ENCODE peak calls at places on chromosomes 4 and X, in four cellular contexts. V is A549, J is HepG2, W is GM12878. A is an unnamed sample.

GRCh38 chrX:103629295-103630170 is 758 bp downstream of the TCEAL1 start:
- DNase-seq in V (peak), J (peak), W (no peak), A (peak)

GRCh38 chr4:187789078-187789477 is 206.5 kb upstream of the ZFP42 start:
- DNase-seq in V (no peak), J (no peak), W (no peak), A (no peak)

GRCh38 chr4:2250764-2251072 is 8.8 kb upstream of the HAUS3 start:
- DNase-seq in V (no peak), J (no peak), W (no peak), A (no peak)

GRCh38 chr4:141158219-141158618 is 24.9 kb upstream of the RNF150 start:
- DNase-seq in V (peak), J (peak), W (no peak), A (peak)

GRCh38 chrX:51608766-51609165 is 9.9 kb downstream of the CENPVL3 start:
- DNase-seq in V (no peak), J (no peak), W (no peak), A (no peak)

GRCh38 chrX:9911479-9911878 is 55.7 kb upstream of the CLDN34 start:
- DNase-seq in V (no peak), J (no peak), W (no peak), A (no peak)

GRCh38 chr4:172962564-172963353 is 205.9 kb upstream of the GALNT7 start:
- DNase-seq in V (peak), J (no peak), W (no peak), A (no peak)

GRCh38 chr4:84477738-84478137 is 21.4 kb downstream of the NKX6-1 start:
- DNase-seq in V (no peak), J (no peak), W (no peak), A (no peak)

GRCh38 chr4:8850074-8850829 is 21.4 kb downstream of the HMX1 start:
- DNase-seq in V (no peak), J (no peak), W (no peak), A (no peak)

GRCh38 chrX:43589735-43590515 is 66.2 kb upstream of the MAOA start:
- DNase-seq in V (no peak), J (peak), W (no peak), A (no peak)

GRCh38 chrX:77422886-77423648 is 24.1 kb upstream of the FGF16 start:
- DNase-seq in V (no peak), J (no peak), W (no peak), A (no peak)

GRCh38 chr4:83548151-83548905 is 12.4 kb downstream of the GPAT3 start:
- DNase-seq in V (peak), J (peak), W (peak), A (peak)

GRCh38 chr4:102076622-102077021 is 268.7 kb downstream of the SLC39A8 start:
- DNase-seq in V (no peak), J (no peak), W (no peak), A (no peak)

GRCh38 chr4:186845137-186845842 is 121.6 kb upstream of the FAT1 start:
- DNase-seq in V (no peak), J (peak), W (no peak), A (peak)

GRCh38 chr4:53547983-53548382 is 43.3 kb downstream of the LNX1 start:
- DNase-seq in V (no peak), J (no peak), W (no peak), A (no peak)

GRCh38 chr4:11189756-11190155 is 238.9 kb downstream of the HS3ST1 start:
- DNase-seq in V (no peak), J (no peak), W (no peak), A (no peak)

GRCh38 chr4:22237846-22238513 is 277.9 kb downstream of the ADGRA3 start:
- DNase-seq in V (no peak), J (peak), W (no peak), A (no peak)

GRCh38 chrX:46865281-46865680 is 28.4 kb downstream of the RP2 start:
- DNase-seq in V (peak), J (peak), W (no peak), A (no peak)

GRCh38 chrX:25523574-25523973 is 507.8 kb upstream of the ARX start:
- DNase-seq in V (peak), J (peak), W (no peak), A (peak)

GRCh38 chr4:71691416-71692073 is 92.3 kb downstream of the GC start:
- DNase-seq in V (no peak), J (no peak), W (no peak), A (no peak)

GRCh38 chr4:88390128-88390527 is 11.5 kb downstream of the HERC6 start:
- DNase-seq in V (no peak), J (no peak), W (no peak), A (no peak)

GRCh38 chrX:108298165-108298602 is 140.0 kb downstream of the COL4A6 start:
- DNase-seq in V (no peak), J (peak), W (no peak), A (no peak)

GRCh38 chr4:1871471-1872021 is 353 bp downstream of the NSD2 start:
- DNase-seq in V (no peak), J (no peak), W (no peak), A (no peak)

GRCh38 chrX:107716045-107716684 is 59.4 kb downstream of the TSC22D3 start:
- DNase-seq in V (peak), J (no peak), W (no peak), A (no peak)

GRCh38 chrX:3345281-3346081 is 971 bp downstream of the MXRA5 start:
- DNase-seq in V (no peak), J (no peak), W (no peak), A (no peak)

GRCh38 chr4:163063891-163064290 is 102.8 kb downstream of the NAF1 start:
- DNase-seq in V (no peak), J (no peak), W (no peak), A (no peak)

GRCh38 chr4:169059294-169060201 is 49.5 kb upstream of the CBR4 start:
- DNase-seq in V (no peak), J (no peak), W (no peak), A (no peak)
- TF ChIP-seq POLR2AphosphoS2 in V (no peak), J (no peak), W (no peak), A (no peak)

DNA sequence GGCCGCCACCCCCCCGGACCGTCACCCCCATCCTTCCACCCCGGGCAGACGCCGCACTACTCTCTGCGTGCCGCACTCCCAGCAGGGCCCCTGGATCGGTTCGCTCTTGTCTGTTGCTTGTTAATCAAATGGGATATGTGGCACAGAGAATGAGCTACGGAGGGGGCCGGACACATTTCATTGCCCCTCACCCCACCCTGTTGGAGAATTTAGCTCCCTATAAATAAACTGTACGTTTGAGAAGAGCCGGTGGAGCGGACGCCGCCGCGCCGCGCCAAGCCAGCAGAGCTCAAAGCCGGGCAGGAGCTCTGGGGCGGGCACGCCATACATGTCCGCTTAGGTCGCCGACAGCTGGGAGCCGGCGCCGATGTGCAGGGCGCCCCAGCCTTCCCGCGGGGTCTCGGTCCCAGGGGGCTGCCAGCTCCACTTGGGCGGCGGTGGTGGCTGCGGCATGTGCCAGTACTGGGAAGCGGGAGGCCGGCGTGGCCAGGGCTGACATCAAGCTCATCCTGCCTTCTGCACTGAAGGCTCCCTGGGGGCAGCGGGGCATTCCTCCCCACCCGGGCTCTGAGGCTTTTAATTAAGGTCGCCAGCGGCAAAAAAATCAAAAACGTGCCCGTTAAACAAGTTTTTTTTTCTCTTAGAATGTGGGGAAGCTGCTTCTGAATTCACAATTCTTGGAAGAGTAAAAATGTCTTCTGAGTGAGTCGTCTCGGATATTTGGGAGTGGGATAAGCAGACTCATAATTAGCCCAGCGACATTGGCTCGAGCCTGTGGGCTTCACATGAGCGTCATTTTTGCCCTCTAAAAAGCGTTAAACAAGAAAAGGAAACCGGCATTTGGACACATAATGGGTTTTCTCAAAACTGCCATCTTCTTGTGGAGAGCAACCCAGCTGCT is 1.1 kb upstream of the PCDH19 start:
- DNase-seq in V (no peak), J (no peak), W (no peak), A (no peak)
- TF ChIP-seq POLR2AphosphoS2 in V (no peak), J (no peak), W (no peak), A (no peak)

GRCh38 chr4:112517067-112517588 is 1.1 kb upstream of the NEUROG2 start:
- DNase-seq in V (no peak), J (no peak), W (peak), A (peak)
- TF ChIP-seq POLR2AphosphoS2 in V (no peak), J (no peak), W (no peak), A (no peak)

GRCh38 chrX:117743469-117744251 is 372.9 kb downstream of the KLHL13 start:
- DNase-seq in V (no peak), J (peak), W (no peak), A (no peak)
- TF ChIP-seq POLR2AphosphoS2 in V (no peak), J (no peak), W (no peak), A (no peak)

GRCh38 chr4:54660145-54660535 is 2.4 kb downstream of the KIT start:
- DNase-seq in V (no peak), J (no peak), W (no peak), A (no peak)

GRCh38 chr4:54658321-54659093 is 750 bp downstream of the KIT start:
- DNase-seq in V (no peak), J (peak), W (no peak), A (peak)

GRCh38 chr4:54657194-54657555 is 582 bp upstream of the KIT start:
- DNase-seq in V (no peak), J (no peak), W (no peak), A (no peak)

GRCh38 chr4:54659213-54660144 is 1.7 kb downstream of the KIT start:
- DNase-seq in V (no peak), J (no peak), W (no peak), A (no peak)

GRCh38 chr4:54657556-54658313 is at the start of gene KIT:
- DNase-seq in V (no peak), J (no peak), W (no peak), A (peak)
- TF ChIP-seq POLR2AphosphoS2 in V (no peak), J (no peak), W (no peak), A (no peak)

GRCh38 chrX:10922158-10922557 is 189.0 kb upstream of the HCCS start:
- DNase-seq in V (no peak), J (peak), W (no peak), A (no peak)
- TF ChIP-seq POLR2AphosphoS2 in V (no peak), J (no peak), W (no peak), A (no peak)